ENCODE peak calls at places on chromosome 17, in ten cellular contexts. O, J, D, H, S, T, P, M, Q and W are unnamed samples.

GRCh38 chr17:30450125-30451027 is 26.8 kb upstream of the GOSR1 start:
- DNase-seq in O (no peak), J (no peak), D (peak; percentile 53), H (no peak), S (peak; percentile 20), T (no peak), P (no peak), M (no peak), Q (no peak), W (no peak)

GRCh38 chr17:36755586-36755985 is 154.2 kb downstream of the MRM1 start:
- DNase-seq in O (no peak), J (peak; percentile 18), D (peak; percentile 46), H (no peak), S (peak; percentile 11), T (peak; percentile 91), P (no peak), M (no peak), Q (no peak), W (no peak)

GRCh38 chr17:28335959-28336871 is 654 bp downstream of the TNFAIP1 start:
- DNase-seq in O (peak; percentile 76), J (peak; percentile 93), D (peak; percentile 70), H (no peak), S (peak; percentile 91), T (peak; percentile 95), P (peak; percentile 63), M (peak; percentile 51), Q (no peak), W (peak; percentile 68)

GRCh38 chr17:81518785-81519283 is 6.2 kb upstream of the ACTG1 start:
- DNase-seq in O (no peak), J (peak; percentile 49), D (peak; percentile 62), H (no peak), S (peak; percentile 79), T (peak; percentile 85), P (peak; percentile 66), M (no peak), Q (no peak), W (peak; percentile 70)

GRCh38 chr17:47918991-47919390 is 22.4 kb upstream of the PNPO start:
- DNase-seq in O (no peak), J (no peak), D (no peak), H (no peak), S (no peak), T (no peak), P (no peak), M (no peak), Q (no peak), W (no peak)

GRCh38 chr17:66676421-66676820 is 158.5 kb upstream of the CACNG5 start:
- DNase-seq in O (peak; percentile 86), J (peak; percentile 98), D (peak; percentile 96), H (no peak), S (peak; percentile 36), T (peak; percentile 52), P (peak; percentile 64), M (no peak), Q (peak; percentile 71), W (peak; percentile 88)

GRCh38 chr17:80884811-80885210 is 106.8 kb upstream of the CHMP6 start:
- DNase-seq in O (no peak), J (no peak), D (no peak), H (no peak), S (no peak), T (no peak), P (peak; percentile 42), M (no peak), Q (no peak), W (no peak)

GRCh38 chr17:333626-334396 is 18.8 kb downstream of the RPH3AL start:
- DNase-seq in O (no peak), J (no peak), D (no peak), H (no peak), S (no peak), T (peak; percentile 88), P (peak; percentile 92), M (peak; percentile 97), Q (peak; percentile 72), W (peak; percentile 60)

GRCh38 chr17:76262732-76263344 is 2.3 kb upstream of the UBALD2 start:
- DNase-seq in O (peak; percentile 84), J (peak; percentile 44), D (peak; percentile 94), H (no peak), S (no peak), T (peak; percentile 53), P (peak; percentile 67), M (no peak), Q (peak; percentile 69), W (peak; percentile 80)

GRCh38 chr17:48593840-48594411 is 347 bp upstream of the HOXB5 start:
- DNase-seq in O (no peak), J (peak; percentile 65), D (peak; percentile 88), H (peak; percentile 73), S (peak; percentile 87), T (peak; percentile 99), P (peak; percentile 85), M (no peak), Q (no peak), W (peak; percentile 74)

GRCh38 chr17:72591500-72592241 is 470.9 kb downstream of the SOX9 start:
- DNase-seq in O (no peak), J (peak; percentile 43), D (peak; percentile 38), H (no peak), S (peak; percentile 59), T (peak; percentile 81), P (no peak), M (no peak), Q (no peak), W (no peak)

GRCh38 chr17:2237521-2237921 is 66.1 kb downstream of the SMG6 start:
- DNase-seq in O (peak; percentile 44), J (peak; percentile 24), D (no peak), H (no peak), S (peak; percentile 60), T (no peak), P (peak; percentile 69), M (peak; percentile 81), Q (peak; percentile 75), W (no peak)

GRCh38 chr17:74271902-74272563 is 2.0 kb upstream of the DNAI2 start:
- DNase-seq in O (no peak), J (no peak), D (no peak), H (no peak), S (no peak), T (no peak), P (peak; percentile 63), M (peak; percentile 27), Q (no peak), W (no peak)

GRCh38 chr17:32656851-32657250 is 170.1 kb downstream of the CDK5R1 start:
- DNase-seq in O (no peak), J (no peak), D (no peak), H (no peak), S (no peak), T (no peak), P (no peak), M (no peak), Q (no peak), W (no peak)

GRCh38 chr17:17104494-17104893 is 62.2 kb downstream of the MPRIP start:
- DNase-seq in O (peak; percentile 62), J (no peak), D (no peak), H (no peak), S (no peak), T (no peak), P (peak; percentile 22), M (no peak), Q (no peak), W (no peak)

GRCh38 chr17:163514-164103 is 17.8 kb downstream of the DOC2B start:
- DNase-seq in O (no peak), J (peak; percentile 20), D (peak; percentile 34), H (no peak), S (peak; percentile 14), T (peak; percentile 78), P (no peak), M (no peak), Q (no peak), W (no peak)

GRCh38 chr17:13415877-13416416 is 185.8 kb downstream of the HS3ST3A1 start:
- DNase-seq in O (no peak), J (peak; percentile 39), D (peak; percentile 67), H (no peak), S (peak; percentile 93), T (no peak), P (no peak), M (no peak), Q (no peak), W (no peak)

GRCh38 chr17:901964-902363 is 77.6 kb downstream of the NXN start:
- DNase-seq in O (no peak), J (no peak), D (no peak), H (no peak), S (peak; percentile 46), T (no peak), P (peak; percentile 87), M (no peak), Q (peak; percentile 89), W (no peak)

GRCh38 chr17:41116292-41116691 is 1.9 kb downstream of the KRTAP4-11 start:
- DNase-seq in O (no peak), J (no peak), D (no peak), H (no peak), S (no peak), T (no peak), P (no peak), M (no peak), Q (no peak), W (no peak)

GRCh38 chr17:56679148-56679766 is 85.8 kb downstream of the NOG start:
- DNase-seq in O (no peak), J (peak; percentile 34), D (peak; percentile 68), H (no peak), S (peak; percentile 67), T (peak; percentile 66), P (peak; percentile 32), M (no peak), Q (no peak), W (no peak)
- H3K27me3 ChIP-seq in O (no peaks in the 10 kb centered on the region), J (no peaks in the 10 kb centered on the region), D (no peaks in the 10 kb centered on the region), H (no peaks in the 10 kb centered on the region), S (peaks cover 46% of the 10 kb centered on the region), T (peaks cover 54% of the 10 kb centered on the region), P (no peaks in the 10 kb centered on the region), M (no peaks in the 10 kb centered on the region), Q (no peaks in the 10 kb centered on the region), W (peaks cover 4% of the 10 kb centered on the region)

GRCh38 chr17:43534909-43535308 is 11.2 kb downstream of the ETV4 start:
- DNase-seq in O (no peak), J (no peak), D (no peak), H (no peak), S (no peak), T (no peak), P (no peak), M (no peak), Q (no peak), W (no peak)
- H3K36me3 ChIP-seq in O (no peaks in the 10 kb centered on the region), J (peaks cover 2% of the 10 kb centered on the region), D (peaks cover 14% of the 10 kb centered on the region), H (no peaks in the 10 kb centered on the region), S (no peaks in the 10 kb centered on the region), T (peaks cover 44% of the 10 kb centered on the region), P (no peaks in the 10 kb centered on the region), M (no peaks in the 10 kb centered on the region), Q (no peaks in the 10 kb centered on the region), W (no peaks in the 10 kb centered on the region)

GRCh38 chr17:51034800-51035199 is 85.9 kb downstream of the SPAG9 start:
- DNase-seq in O (no peak), J (no peak), D (no peak), H (no peak), S (no peak), T (no peak), P (no peak), M (no peak), Q (no peak), W (no peak)
- H3K27me3 ChIP-seq in O (no peaks in the 10 kb centered on the region), J (no peaks in the 10 kb centered on the region), D (no peaks in the 10 kb centered on the region), H (no peaks in the 10 kb centered on the region), S (no peaks in the 10 kb centered on the region), T (no peaks in the 10 kb centered on the region), P (no peaks in the 10 kb centered on the region), M (no peaks in the 10 kb centered on the region), Q (no peaks in the 10 kb centered on the region), W (no peaks in the 10 kb centered on the region)

DNA sequence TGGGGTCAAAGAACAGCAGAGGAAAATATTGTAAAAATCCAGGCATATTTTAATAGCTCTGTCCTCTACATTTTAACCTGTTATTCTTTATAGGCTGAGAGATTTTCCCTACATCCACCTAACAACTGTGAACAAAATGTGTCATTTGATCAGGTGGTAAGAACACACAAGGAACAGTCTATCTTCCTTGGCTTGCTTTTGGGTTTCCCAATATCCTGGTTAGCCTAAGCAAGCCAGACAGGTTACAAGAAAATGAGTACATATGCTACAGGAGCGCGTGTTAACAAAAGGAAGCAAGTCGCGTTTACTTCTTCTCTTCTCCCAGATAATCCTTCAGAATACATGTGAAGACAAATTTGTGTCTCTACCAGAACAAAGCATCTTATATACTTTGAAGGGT is 31.0 kb upstream of the PITPNM3 start:
- DNase-seq in O (no peak), J (no peak), D (no peak), H (no peak), S (no peak), T (no peak), P (no peak), M (no peak), Q (no peak), W (no peak)
- H3K36me3 ChIP-seq in O (peaks cover 10% of the 10 kb centered on the region), J (peaks cover 38% of the 10 kb centered on the region), D (peaks cover 16% of the 10 kb centered on the region), H (peaks cover 22% of the 10 kb centered on the region), S (peaks cover 43% of the 10 kb centered on the region), T (peaks cover 96% of the 10 kb centered on the region), P (peaks cover 11% of the 10 kb centered on the region), M (no peaks in the 10 kb centered on the region), Q (peaks cover 62% of the 10 kb centered on the region), W (peaks cover 94% of the 10 kb centered on the region)